ENCODE peak calls at places on chromosomes 12 and 14, in seven cellular contexts. One of them, this sample, is unnamed.
A peak's percentile ranks its signal among the peaks of the same experiment; 100 is the strongest.

GRCh38 chr14:103819503-103820307 is 27.7 kb downstream of the PPP1R13B start:
- DNase-seq in HCT116: no peak
- DNase-seq in trophoblast cell: no peak
- DNase-seq in neuronal stem cell: peak; percentile 5
- DNase-seq in IMR-90: no peak
- DNase-seq in mammary epithelial cell: peak; percentile 45
- DNase-seq in neural progenitor cell: peak; percentile 61
- DNase-seq in this sample: peak; percentile 42

GRCh38 chr12:89225808-89226368 is 126.4 kb downstream of the DUSP6 start:
- DNase-seq in HCT116: peak; percentile 97
- DNase-seq in trophoblast cell: peak; percentile 98
- DNase-seq in neuronal stem cell: no peak
- DNase-seq in IMR-90: peak; percentile 93
- DNase-seq in mammary epithelial cell: peak; percentile 99
- DNase-seq in neural progenitor cell: peak; percentile 12
- DNase-seq in this sample: peak; percentile 82

GRCh38 chr12:121949643-121950397 is 31.4 kb downstream of the CFAP251 start:
- DNase-seq in HCT116: no peak
- DNase-seq in trophoblast cell: peak; percentile 87
- DNase-seq in neuronal stem cell: no peak
- DNase-seq in IMR-90: peak; percentile 98
- DNase-seq in mammary epithelial cell: peak; percentile 99
- DNase-seq in neural progenitor cell: no peak
- DNase-seq in this sample: peak; percentile 72

GRCh38 chr14:67285876-67286452 is 44.7 kb downstream of the PALS1 start:
- DNase-seq in HCT116: peak; percentile 39
- DNase-seq in trophoblast cell: peak; percentile 86
- DNase-seq in neuronal stem cell: no peak
- DNase-seq in IMR-90: peak; percentile 64
- DNase-seq in mammary epithelial cell: peak; percentile 11
- DNase-seq in neural progenitor cell: peak; percentile 63
- DNase-seq in this sample: peak; percentile 87

GRCh38 chr12:12511895-12512674 is 50.6 kb downstream of the DUSP16 start:
- DNase-seq in HCT116: no peak
- DNase-seq in trophoblast cell: no peak
- DNase-seq in neuronal stem cell: no peak
- DNase-seq in IMR-90: no peak
- DNase-seq in mammary epithelial cell: no peak
- DNase-seq in neural progenitor cell: no peak
- DNase-seq in this sample: no peak

GRCh38 chr12:107320929-107321618 is 227.7 kb upstream of the CRY1 start:
- DNase-seq in HCT116: no peak
- DNase-seq in trophoblast cell: peak; percentile 10
- DNase-seq in neuronal stem cell: no peak
- DNase-seq in IMR-90: peak; percentile 26
- DNase-seq in mammary epithelial cell: peak; percentile 84
- DNase-seq in neural progenitor cell: peak; percentile 68
- DNase-seq in this sample: peak; percentile 47

GRCh38 chr14:101495827-101496778 is 65.2 kb upstream of the DIO3 start:
- DNase-seq in HCT116: no peak
- DNase-seq in trophoblast cell: no peak
- DNase-seq in neuronal stem cell: peak; percentile 43
- DNase-seq in IMR-90: no peak
- DNase-seq in mammary epithelial cell: no peak
- DNase-seq in neural progenitor cell: no peak
- DNase-seq in this sample: no peak

GRCh38 chr12:52022841-52023181 is 16.1 kb downstream of the TAMALIN start:
- DNase-seq in HCT116: no peak
- DNase-seq in trophoblast cell: peak; percentile 40
- DNase-seq in neuronal stem cell: no peak
- DNase-seq in IMR-90: no peak
- DNase-seq in mammary epithelial cell: no peak
- DNase-seq in neural progenitor cell: peak; percentile 63
- DNase-seq in this sample: no peak

GRCh38 chr14:73460691-73461127 is 2.4 kb upstream of the NUMB start:
- DNase-seq in HCT116: no peak
- DNase-seq in trophoblast cell: no peak
- DNase-seq in neuronal stem cell: no peak
- DNase-seq in IMR-90: peak; percentile 77
- DNase-seq in mammary epithelial cell: peak; percentile 55
- DNase-seq in neural progenitor cell: no peak
- DNase-seq in this sample: peak; percentile 50

GRCh38 chr12:6462234-6462995 is 8.1 kb downstream of the VAMP1 start:
- DNase-seq in HCT116: no peak
- DNase-seq in trophoblast cell: peak; percentile 10
- DNase-seq in neuronal stem cell: no peak
- DNase-seq in IMR-90: no peak
- DNase-seq in mammary epithelial cell: no peak
- DNase-seq in neural progenitor cell: no peak
- DNase-seq in this sample: no peak

GRCh38 chr12:78271546-78271945 is 440.9 kb downstream of the NAV3 start:
- DNase-seq in HCT116: no peak
- DNase-seq in trophoblast cell: no peak
- DNase-seq in neuronal stem cell: no peak
- DNase-seq in IMR-90: peak; percentile 10
- DNase-seq in mammary epithelial cell: no peak
- DNase-seq in neural progenitor cell: no peak
- DNase-seq in this sample: peak; percentile 73

GRCh38 chr12:85951823-85952222 is 77.7 kb downstream of the NTS start:
- DNase-seq in HCT116: peak; percentile 19
- DNase-seq in trophoblast cell: no peak
- DNase-seq in neuronal stem cell: no peak
- DNase-seq in IMR-90: peak; percentile 5
- DNase-seq in mammary epithelial cell: peak; percentile 1
- DNase-seq in neural progenitor cell: no peak
- DNase-seq in this sample: peak; percentile 55

GRCh38 chr14:86604546-86604945 is 1074.6 kb downstream of the FLRT2 start:
- DNase-seq in HCT116: no peak
- DNase-seq in trophoblast cell: no peak
- DNase-seq in neuronal stem cell: no peak
- DNase-seq in IMR-90: peak; percentile 61
- DNase-seq in mammary epithelial cell: peak; percentile 65
- DNase-seq in neural progenitor cell: no peak
- DNase-seq in this sample: peak; percentile 1

GRCh38 chr12:110577717-110578521 is 5.2 kb downstream of the PPTC7 start:
- DNase-seq in HCT116: peak; percentile 97
- DNase-seq in trophoblast cell: peak; percentile 80
- DNase-seq in neuronal stem cell: no peak
- DNase-seq in IMR-90: peak; percentile 88
- DNase-seq in mammary epithelial cell: peak; percentile 99
- DNase-seq in neural progenitor cell: no peak
- DNase-seq in this sample: peak; percentile 84

GRCh38 chr14:76267322-76268012 is 108.5 kb upstream of the ESRRB start:
- DNase-seq in HCT116: no peak
- DNase-seq in trophoblast cell: peak; percentile 46
- DNase-seq in neuronal stem cell: no peak
- DNase-seq in IMR-90: peak; percentile 21
- DNase-seq in mammary epithelial cell: no peak
- DNase-seq in neural progenitor cell: peak; percentile 42
- DNase-seq in this sample: peak; percentile 68

GRCh38 chr14:61710853-61711817 is 15.8 kb downstream of the HIF1A start:
- DNase-seq in HCT116: no peak
- DNase-seq in trophoblast cell: no peak
- DNase-seq in neuronal stem cell: no peak
- DNase-seq in IMR-90: no peak
- DNase-seq in mammary epithelial cell: no peak
- DNase-seq in neural progenitor cell: no peak
- DNase-seq in this sample: no peak

GRCh38 chr14:104196461-104197180 is 58.2 kb downstream of the KIF26A start:
- DNase-seq in HCT116: no peak
- DNase-seq in trophoblast cell: no peak
- DNase-seq in neuronal stem cell: no peak
- DNase-seq in IMR-90: no peak
- DNase-seq in mammary epithelial cell: no peak
- DNase-seq in neural progenitor cell: no peak
- DNase-seq in this sample: no peak

GRCh38 chr12:40156031-40156764 is 50.3 kb upstream of the SLC2A13 start:
- DNase-seq in HCT116: no peak
- DNase-seq in trophoblast cell: no peak
- DNase-seq in neuronal stem cell: no peak
- DNase-seq in IMR-90: no peak
- DNase-seq in mammary epithelial cell: no peak
- DNase-seq in neural progenitor cell: no peak
- DNase-seq in this sample: no peak

GRCh38 chr14:60760648-60761364 is 26.2 kb downstream of the MNAT1 start:
- DNase-seq in HCT116: peak; percentile 71
- DNase-seq in trophoblast cell: peak; percentile 10
- DNase-seq in neuronal stem cell: no peak
- DNase-seq in IMR-90: no peak
- DNase-seq in mammary epithelial cell: peak; percentile 87
- DNase-seq in neural progenitor cell: no peak
- DNase-seq in this sample: peak; percentile 19

GRCh38 chr12:38138225-38139221 is 178.1 kb upstream of the ALG10B start:
- DNase-seq in HCT116: peak; percentile 61
- DNase-seq in trophoblast cell: peak; percentile 94
- DNase-seq in neuronal stem cell: peak; percentile 24
- DNase-seq in IMR-90: peak; percentile 44
- DNase-seq in mammary epithelial cell: peak; percentile 64
- DNase-seq in neural progenitor cell: peak; percentile 56
- DNase-seq in this sample: peak; percentile 87

GRCh38 chr14:104361101-104361591 is 218.4 kb upstream of the C14orf180 start:
- DNase-seq in HCT116: no peak
- DNase-seq in trophoblast cell: no peak
- DNase-seq in neuronal stem cell: no peak
- DNase-seq in IMR-90: no peak
- DNase-seq in mammary epithelial cell: no peak
- DNase-seq in neural progenitor cell: no peak
- DNase-seq in this sample: no peak

GRCh38 chr14:104694991-104695659 is 5.7 kb downstream of the INF2 start:
- DNase-seq in HCT116: no peak
- DNase-seq in trophoblast cell: no peak
- DNase-seq in neuronal stem cell: no peak
- DNase-seq in IMR-90: no peak
- DNase-seq in mammary epithelial cell: peak; percentile 83
- DNase-seq in neural progenitor cell: no peak
- DNase-seq in this sample: no peak

GRCh38 chr12:91432079-91432478 is 249.5 kb upstream of the DCN start:
- DNase-seq in HCT116: no peak
- DNase-seq in trophoblast cell: no peak
- DNase-seq in neuronal stem cell: peak; percentile 42
- DNase-seq in IMR-90: peak; percentile 12
- DNase-seq in mammary epithelial cell: no peak
- DNase-seq in neural progenitor cell: peak; percentile 60
- DNase-seq in this sample: no peak

GRCh38 chr12:103771466-103771865 is 69.6 kb downstream of the NT5DC3 start:
- DNase-seq in HCT116: no peak
- DNase-seq in trophoblast cell: peak; percentile 69
- DNase-seq in neuronal stem cell: no peak
- DNase-seq in IMR-90: peak; percentile 44
- DNase-seq in mammary epithelial cell: no peak
- DNase-seq in neural progenitor cell: peak; percentile 59
- DNase-seq in this sample: peak; percentile 66

GRCh38 chr14:72292689-72293024 is 360.4 kb downstream of the RGS6 start:
- DNase-seq in HCT116: no peak
- DNase-seq in trophoblast cell: no peak
- DNase-seq in neuronal stem cell: no peak
- DNase-seq in IMR-90: no peak
- DNase-seq in mammary epithelial cell: no peak
- DNase-seq in neural progenitor cell: no peak
- DNase-seq in this sample: no peak
- H3K9ac ChIP-seq in HCT116: no peak overlapping the region
- H3K9ac ChIP-seq in trophoblast cell: no peak overlapping the region
- H3K9ac ChIP-seq in neuronal stem cell: no peak overlapping the region
- H3K9ac ChIP-seq in IMR-90: no peak overlapping the region
- H3K9ac ChIP-seq in mammary epithelial cell: no peak overlapping the region
- H3K9ac ChIP-seq in neural progenitor cell: no peak overlapping the region
- H3K9ac ChIP-seq in this sample: no peak overlapping the region

DNA sequence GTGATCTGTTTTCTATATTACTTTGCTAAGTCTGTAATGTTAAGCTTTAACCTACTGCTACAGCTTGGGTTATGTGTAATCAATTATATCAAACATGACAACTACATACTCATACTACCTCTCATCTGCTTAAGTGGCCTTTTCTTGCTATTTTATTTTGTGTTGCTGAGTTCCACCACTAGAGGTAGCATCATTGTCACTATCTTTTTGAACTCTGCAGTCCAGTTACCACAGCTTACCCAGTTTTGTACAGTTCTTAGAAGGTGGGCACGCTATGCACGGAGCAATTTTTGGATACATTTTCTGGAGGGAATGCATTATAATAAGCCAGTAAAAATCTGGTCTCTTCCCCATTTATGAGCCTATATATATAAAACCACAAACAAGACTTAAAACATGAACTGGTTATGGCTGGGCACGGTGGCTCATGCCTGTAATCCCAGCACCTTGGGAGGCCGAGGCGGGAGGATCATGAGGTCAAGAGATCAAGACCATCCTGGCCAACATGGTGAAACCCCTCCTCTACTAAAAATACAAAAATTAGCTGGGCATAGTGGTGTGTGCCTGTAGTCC is 48.5 kb downstream of the SAV1 start:
- DNase-seq in HCT116: peak; percentile 32
- DNase-seq in trophoblast cell: peak; percentile 54
- DNase-seq in neuronal stem cell: no peak
- DNase-seq in IMR-90: peak; percentile 65
- DNase-seq in mammary epithelial cell: peak; percentile 32
- DNase-seq in neural progenitor cell: peak; percentile 22
- DNase-seq in this sample: peak; percentile 61
- H3K4me1 ChIP-seq in HCT116: peaks cover 5% of the 10 kb centered on the region
- H3K4me1 ChIP-seq in trophoblast cell: no peaks in the 10 kb centered on the region
- H3K4me1 ChIP-seq in neuronal stem cell: no peaks in the 10 kb centered on the region
- H3K4me1 ChIP-seq in IMR-90: no peaks in the 10 kb centered on the region
- H3K4me1 ChIP-seq in mammary epithelial cell: peaks cover 9% of the 10 kb centered on the region
- H3K4me1 ChIP-seq in neural progenitor cell: no peaks in the 10 kb centered on the region
- H3K4me1 ChIP-seq in this sample: no peaks in the 10 kb centered on the region

GRCh38 chr14:38930022-38930421 is 173.0 kb downstream of the SEC23A start:
- DNase-seq in HCT116: no peak
- DNase-seq in trophoblast cell: no peak
- DNase-seq in neuronal stem cell: no peak
- DNase-seq in IMR-90: no peak
- DNase-seq in mammary epithelial cell: no peak
- DNase-seq in neural progenitor cell: no peak
- DNase-seq in this sample: no peak

GRCh38 chr14:38931969-38932652 is 170.9 kb downstream of the SEC23A start:
- DNase-seq in HCT116: no peak
- DNase-seq in trophoblast cell: no peak
- DNase-seq in neuronal stem cell: no peak
- DNase-seq in IMR-90: no peak
- DNase-seq in mammary epithelial cell: peak; percentile 37
- DNase-seq in neural progenitor cell: no peak
- DNase-seq in this sample: no peak
- H3K9ac ChIP-seq in HCT116: no peak overlapping the region
- H3K9ac ChIP-seq in trophoblast cell: no peak overlapping the region
- H3K9ac ChIP-seq in neuronal stem cell: no peak overlapping the region
- H3K9ac ChIP-seq in IMR-90: no peak overlapping the region
- H3K9ac ChIP-seq in mammary epithelial cell: no peak overlapping the region
- H3K9ac ChIP-seq in neural progenitor cell: no peak overlapping the region
- H3K9ac ChIP-seq in this sample: no peak overlapping the region

DNA sequence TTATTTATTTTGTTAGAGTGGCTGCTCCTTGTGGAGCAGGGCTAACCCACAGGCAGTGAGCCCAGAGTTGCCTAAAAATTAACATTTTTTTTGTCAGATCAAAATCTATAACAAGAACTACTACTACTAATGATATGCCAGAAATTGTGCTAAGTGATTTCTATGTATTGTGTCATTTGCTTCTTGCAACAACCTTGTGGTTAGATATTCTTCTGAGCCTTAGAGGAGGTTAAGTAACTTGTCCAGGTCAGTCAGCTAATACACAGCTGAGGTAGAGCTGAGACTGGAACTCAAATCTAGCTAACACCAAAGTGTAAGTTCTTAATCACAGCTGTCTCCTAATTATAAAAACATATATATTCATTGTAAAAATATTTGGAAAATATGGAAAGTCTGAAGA is 29.8 kb downstream of the CFL2 start:
- DNase-seq in HCT116: no peak
- DNase-seq in trophoblast cell: no peak
- DNase-seq in neuronal stem cell: no peak
- DNase-seq in IMR-90: peak; percentile 46
- DNase-seq in mammary epithelial cell: peak; percentile 35
- DNase-seq in neural progenitor cell: no peak
- DNase-seq in this sample: no peak
- H3K4me1 ChIP-seq in HCT116: no peaks in the 10 kb centered on the region
- H3K4me1 ChIP-seq in trophoblast cell: peaks cover 3% of the 10 kb centered on the region
- H3K4me1 ChIP-seq in neuronal stem cell: no peaks in the 10 kb centered on the region
- H3K4me1 ChIP-seq in IMR-90: peaks cover 4% of the 10 kb centered on the region
- H3K4me1 ChIP-seq in mammary epithelial cell: no peaks in the 10 kb centered on the region
- H3K4me1 ChIP-seq in neural progenitor cell: no peaks in the 10 kb centered on the region
- H3K4me1 ChIP-seq in this sample: peaks cover 5% of the 10 kb centered on the region